ENCODE peak calls at places on chromosomes 2 and 18, in nine cellular contexts. C is K562, W is GM23338, V is sigmoid colon, Q is HL-60, X is SK-N-SH, L is transverse colon, N is breast epithelium, M is vagina. Z is an unnamed sample.

GRCh38 chr18:39840406-39840805 is 2114.6 kb upstream of the PIK3C3 start:
- DNase-seq in C (no peak), W (no peak), V (no peak), Q (no peak), X (no peak), L (no peak), N (no peak), M (no peak), Z (no peak)

GRCh38 chr2:153872311-153873061 is 764 bp downstream of the GALNT13 start:
- DNase-seq in C (no peak), W (peak), V (no peak), Q (no peak), X (peak), L (no peak), N (no peak), M (no peak), Z (peak)

GRCh38 chr2:3465844-3466481 is 53.4 kb downstream of the ADI1 start:
- DNase-seq in C (no peak), W (no peak), V (no peak), Q (peak), X (no peak), L (no peak), N (no peak), M (no peak), Z (peak)

GRCh38 chr2:96156926-96157648 is 11.8 kb upstream of the DUSP2 start:
- DNase-seq in C (no peak), W (no peak), V (peak), Q (no peak), X (no peak), L (no peak), N (no peak), M (no peak), Z (peak)

GRCh38 chr2:107591541-107591940 is 235.2 kb upstream of the RGPD4 start:
- DNase-seq in C (no peak), W (no peak), V (no peak), Q (no peak), X (no peak), L (no peak), N (no peak), M (no peak), Z (no peak)

GRCh38 chr2:203326355-203326754 is 1.8 kb upstream of the ABI2 start:
- DNase-seq in C (no peak), W (no peak), V (no peak), Q (no peak), X (no peak), L (no peak), N (no peak), M (no peak), Z (no peak)

GRCh38 chr2:173761603-173762119 is 203.5 kb downstream of the SP3 start:
- DNase-seq in C (no peak), W (peak), V (no peak), Q (no peak), X (no peak), L (no peak), N (no peak), M (no peak), Z (no peak)

GRCh38 chr2:105617631-105618350 is 126.9 kb upstream of the NCK2 start:
- DNase-seq in C (peak), W (no peak), V (no peak), Q (no peak), X (no peak), L (no peak), N (no peak), M (no peak), Z (no peak)

GRCh38 chr2:88481937-88482336 is 29.4 kb upstream of the FOXI3 start:
- DNase-seq in C (peak), W (peak), V (no peak), Q (no peak), X (no peak), L (no peak), N (no peak), M (no peak), Z (no peak)

GRCh38 chr2:217599906-217600305 is 402.9 kb downstream of the TNS1 start:
- DNase-seq in C (peak), W (no peak), V (no peak), Q (no peak), X (no peak), L (no peak), N (no peak), M (no peak), Z (no peak)

GRCh38 chr2:2843969-2844548 is 513.0 kb upstream of the MYT1L start:
- DNase-seq in C (peak), W (peak), V (no peak), Q (no peak), X (no peak), L (no peak), N (no peak), M (no peak), Z (peak)

GRCh38 chr2:21404827-21405625 is 281.3 kb downstream of the TDRD15 start:
- DNase-seq in C (peak), W (no peak), V (no peak), Q (no peak), X (no peak), L (no peak), N (no peak), M (no peak), Z (no peak)

GRCh38 chr2:74902281-74902860 is 56.1 kb upstream of the POLE4 start:
- DNase-seq in C (no peak), W (no peak), V (no peak), Q (no peak), X (no peak), L (no peak), N (no peak), M (peak), Z (no peak)

GRCh38 chr2:161122772-161123530 is 37.3 kb upstream of the TANK start:
- DNase-seq in C (peak), W (peak), V (peak), Q (peak), X (no peak), L (peak), N (peak), M (no peak), Z (no peak)

GRCh38 chr18:63451774-63452173 is 25.0 kb upstream of the SERPINB5 start:
- DNase-seq in C (peak), W (no peak), V (peak), Q (no peak), X (no peak), L (peak), N (no peak), M (no peak), Z (no peak)

GRCh38 chr2:231642631-231643493 is 50.2 kb downstream of the TEX44 start:
- DNase-seq in C (peak), W (no peak), V (peak), Q (peak), X (no peak), L (peak), N (peak), M (peak), Z (peak)

GRCh38 chr2:165469417-165469816 is at the start of gene CSRNP3:
- DNase-seq in C (no peak), W (peak), V (peak), Q (no peak), X (peak), L (peak), N (peak), M (no peak), Z (no peak)

GRCh38 chr2:207813221-207813916 is 43.7 kb upstream of the FZD5 start:
- DNase-seq in C (no peak), W (peak), V (no peak), Q (no peak), X (no peak), L (no peak), N (no peak), M (no peak), Z (no peak)

GRCh38 chr2:200604571-200605255 is 18.9 kb downstream of the AOX1 start:
- DNase-seq in C (no peak), W (no peak), V (no peak), Q (no peak), X (no peak), L (no peak), N (no peak), M (no peak), Z (no peak)

GRCh38 chr2:238473014-238473413 is 46.3 kb downstream of the ASB1 start:
- DNase-seq in C (no peak), W (no peak), V (no peak), Q (no peak), X (no peak), L (no peak), N (no peak), M (no peak), Z (no peak)

GRCh38 chr2:170148161-170148560 is 29.8 kb upstream of the MYO3B start:
- DNase-seq in C (no peak), W (no peak), V (no peak), Q (no peak), X (no peak), L (no peak), N (no peak), M (no peak), Z (no peak)

GRCh38 chr2:96917008-96917575 is 47.2 kb upstream of the SEMA4C start:
- DNase-seq in C (no peak), W (no peak), V (no peak), Q (no peak), X (no peak), L (peak), N (no peak), M (no peak), Z (no peak)

GRCh38 chr2:216539791-216540241 is 41.2 kb downstream of the RPL37A start:
- DNase-seq in C (no peak), W (no peak), V (no peak), Q (no peak), X (peak), L (peak), N (peak), M (no peak), Z (peak)

GRCh38 chr2:178733975-178734374 is 73.2 kb downstream of the TTN start:
- DNase-seq in C (no peak), W (no peak), V (no peak), Q (no peak), X (no peak), L (no peak), N (no peak), M (no peak), Z (no peak)

GRCh38 chr2:71458413-71459083 is 5.2 kb downstream of the DYSF start:
- DNase-seq in C (no peak), W (no peak), V (no peak), Q (no peak), X (no peak), L (no peak), N (no peak), M (peak), Z (no peak)

GRCh38 chr2:161250864-161251436 is 57.3 kb upstream of the PSMD14 start:
- DNase-seq in C (peak), W (peak), V (no peak), Q (peak), X (peak), L (no peak), N (no peak), M (no peak), Z (no peak)

GRCh38 chr18:76699923-76700322 is 122.4 kb upstream of the ZNF236 start:
- DNase-seq in C (no peak), W (no peak), V (no peak), Q (no peak), X (no peak), L (no peak), N (no peak), M (no peak), Z (no peak)

GRCh38 chr2:20516646-20517341 is 69.9 kb downstream of the RHOB start:
- DNase-seq in C (no peak), W (no peak), V (peak), Q (no peak), X (no peak), L (no peak), N (peak), M (no peak), Z (peak)

GRCh38 chr2:53970095-53970897 is 497 bp downstream of the PSME4 start:
- DNase-seq in C (peak), W (peak), V (peak), Q (peak), X (peak), L (peak), N (peak), M (peak), Z (no peak)
- TF ChIP-seq POLR2AphosphoS5 in C (no peak), W (no peak), V (no peak), Q (no peak), X (no peak), L (no peak), N (no peak), M (peak), Z (no peak)

GRCh38 chr2:112622528-112622849 is 23.2 kb upstream of the SLC20A1 start:
- DNase-seq in C (peak), W (no peak), V (peak), Q (no peak), X (no peak), L (no peak), N (no peak), M (no peak), Z (no peak)

GRCh38 chr2:112621792-112622527 is 23.8 kb upstream of the SLC20A1 start:
- DNase-seq in C (no peak), W (no peak), V (peak), Q (no peak), X (no peak), L (no peak), N (no peak), M (no peak), Z (no peak)

GRCh38 chr2:112626604-112627059 is 19.1 kb upstream of the SLC20A1 start:
- DNase-seq in C (peak), W (peak), V (peak), Q (peak), X (peak), L (peak), N (peak), M (no peak), Z (peak)

GRCh38 chr2:112625474-112626114 is 20.1 kb upstream of the SLC20A1 start:
- DNase-seq in C (no peak), W (no peak), V (peak), Q (no peak), X (no peak), L (no peak), N (peak), M (no peak), Z (no peak)

DNA sequence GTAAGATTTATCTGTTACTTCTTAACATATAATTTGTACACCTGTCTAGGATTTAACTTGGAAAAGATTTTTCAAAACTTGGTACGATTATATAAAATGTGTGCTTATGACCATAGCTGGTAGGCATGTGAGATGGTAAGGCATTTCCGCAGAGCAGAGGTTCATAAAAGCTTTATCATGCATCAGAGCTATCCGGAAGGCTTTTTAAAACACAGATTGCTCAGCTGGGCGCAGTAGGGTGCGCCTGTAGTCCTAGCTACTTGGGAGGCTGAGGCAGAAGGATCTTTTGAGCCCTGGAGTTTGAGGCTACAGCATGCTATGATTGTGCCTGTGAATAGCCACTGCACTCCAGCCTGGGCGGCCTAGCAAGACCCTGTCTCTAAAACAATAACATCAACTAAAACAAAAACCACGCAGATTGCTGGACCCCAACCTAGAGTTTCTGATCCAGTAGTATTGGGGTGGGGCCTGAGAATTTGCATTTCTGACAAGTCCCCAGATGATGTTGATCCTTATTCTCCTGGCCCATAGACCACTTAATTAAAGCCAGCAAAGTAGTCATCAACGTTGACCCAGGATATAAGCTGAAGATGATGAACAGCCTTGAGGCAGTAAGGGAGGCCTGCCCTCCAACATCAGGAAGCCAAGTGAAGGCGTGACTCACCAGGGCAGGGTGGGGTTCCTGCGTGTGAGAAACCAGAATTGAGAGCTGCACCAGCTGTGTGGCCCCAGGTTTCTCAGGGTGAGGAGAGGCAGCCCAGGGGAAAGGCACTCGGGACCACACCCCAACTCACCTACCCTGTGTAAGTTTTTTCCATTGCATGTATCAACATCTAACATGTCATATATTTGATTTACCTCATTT is 21.6 kb upstream of the SLC20A1 start:
- DNase-seq in C (peak), W (no peak), V (peak), Q (no peak), X (no peak), L (peak), N (no peak), M (no peak), Z (no peak)
- H3K27ac ChIP-seq in C (no peak), W (no peak), V (no peak), Q (no peak), X (peak), L (peak), N (no peak), M (no peak), Z (no peak)

GRCh38 chr2:182366625-182367024 is 60.2 kb downstream of the PDE1A start:
- DNase-seq in C (no peak), W (no peak), V (peak), Q (no peak), X (no peak), L (no peak), N (no peak), M (no peak), Z (no peak)
- H3K4me3 ChIP-seq in C (no peak), W (no peak), V (no peak), Q (no peak), X (no peak), L (no peak), N (no peak), M (no peak), Z (no peak)

DNA sequence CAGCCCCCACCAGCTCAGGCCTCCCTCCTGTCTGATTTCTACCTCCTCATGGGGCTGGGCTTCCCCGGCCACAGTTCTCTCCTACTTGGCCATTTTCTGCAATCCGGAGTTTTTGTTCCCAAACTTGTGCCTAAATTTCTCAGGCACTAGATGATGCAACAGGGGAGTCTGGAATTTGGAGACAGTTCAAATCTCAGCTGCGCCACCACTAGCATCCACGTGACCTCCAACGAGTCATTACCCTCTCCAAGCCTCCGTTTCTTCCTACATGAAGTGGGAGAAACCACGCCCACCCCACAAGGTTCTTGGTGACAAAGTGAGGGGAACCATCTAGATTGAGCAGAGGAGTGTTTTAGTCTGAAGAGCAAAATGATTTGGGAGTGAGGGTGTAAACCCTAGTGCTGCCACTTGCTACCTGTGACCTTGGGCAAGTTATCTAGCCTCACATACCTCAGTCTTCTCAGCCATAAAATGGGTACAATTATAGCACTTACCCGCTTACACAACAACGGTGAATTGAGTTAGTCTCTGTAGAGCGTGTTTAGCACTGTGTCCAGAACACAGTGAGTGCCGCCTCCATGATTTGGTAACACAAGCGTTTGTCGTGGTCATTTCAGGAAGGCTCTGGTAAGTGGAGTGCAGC is 61.4 kb upstream of the ASAP2 start:
- DNase-seq in C (no peak), W (no peak), V (no peak), Q (no peak), X (no peak), L (no peak), N (no peak), M (peak), Z (peak)
- TF ChIP-seq POLR2AphosphoS5 in C (no peak), W (no peak), V (no peak), Q (no peak), X (no peak), L (no peak), N (peak), M (no peak), Z (no peak)

GRCh38 chr2:219454217-219454616 is 19.6 kb downstream of the SPEG start:
- DNase-seq in C (no peak), W (no peak), V (peak), Q (no peak), X (no peak), L (no peak), N (no peak), M (no peak), Z (no peak)
- H3K27ac ChIP-seq in C (no peak), W (no peak), V (peak), Q (no peak), X (peak), L (peak), N (peak), M (peak), Z (no peak)